ENCODE peak calls at places on chromosomes 1 and 21, in four cellular contexts. N is heart left ventricle; J is CD4-positive, alpha-beta memory T cell; G is uterus. Y is an unnamed sample.

GRCh38 chr1:160293020-160293968 is 8.4 kb upstream of the PEX19 start:
- DNase-seq in N (no peak), J (no peak), G (no peak), Y (no peak)

GRCh38 chr1:109151146-109151545 is 37.2 kb downstream of the ELAPOR1 start:
- DNase-seq in N (peak; percentile 62), J (no peak), G (no peak), Y (no peak)

GRCh38 chr1:230012742-230013141 is 54.3 kb upstream of the GALNT2 start:
- DNase-seq in N (no peak), J (no peak), G (no peak), Y (no peak)

GRCh38 chr1:234599617-234600417 is 10.2 kb downstream of the IRF2BP2 start:
- DNase-seq in N (peak; percentile 94), J (peak; percentile 82), G (peak; percentile 87), Y (peak; percentile 69)

GRCh38 chr1:117371436-117372151 is 4.3 kb downstream of the MAN1A2 start:
- DNase-seq in N (no peak), J (no peak), G (no peak), Y (no peak)

GRCh38 chr1:162175393-162175792 is 105.9 kb downstream of the NOS1AP start:
- DNase-seq in N (no peak), J (no peak), G (no peak), Y (no peak)

GRCh38 chr1:67691712-67692111 is 6.7 kb downstream of the GADD45A start:
- DNase-seq in N (no peak), J (no peak), G (no peak), Y (no peak)

GRCh38 chr21:45747802-45748445 is 104.4 kb downstream of the PCBP3 start:
- DNase-seq in N (no peak), J (no peak), G (no peak), Y (no peak)

GRCh38 chr1:6108937-6109636 is 63.4 kb downstream of the KCNAB2 start:
- DNase-seq in N (no peak), J (peak; percentile 28), G (no peak), Y (no peak)

GRCh38 chr21:41765393-41765950 is 1.4 kb downstream of the RIPK4 start:
- DNase-seq in N (no peak), J (no peak), G (no peak), Y (no peak)

GRCh38 chr1:204325944-204326343 is 33.8 kb downstream of the PLEKHA6 start:
- DNase-seq in N (no peak), J (no peak), G (no peak), Y (no peak)

GRCh38 chr1:116497660-116498059 is 73.2 kb downstream of the CD58 start:
- DNase-seq in N (no peak), J (no peak), G (no peak), Y (no peak)

GRCh38 chr1:17679856-17680255 is 75.3 kb upstream of the ACTL8 start:
- DNase-seq in N (no peak), J (no peak), G (no peak), Y (no peak)

GRCh38 chr21:33801424-33802405 is 113.9 kb downstream of the ATP5PO start:
- DNase-seq in N (no peak), J (no peak), G (no peak), Y (no peak)

GRCh38 chr1:39926820-39927219 is 25.1 kb upstream of the MYCL start:
- DNase-seq in N (no peak), J (no peak), G (no peak), Y (no peak)

GRCh38 chr1:1799716-1800115 is 21.4 kb upstream of the NADK start:
- DNase-seq in N (no peak), J (no peak), G (no peak), Y (no peak)

GRCh38 chr1:101739826-101740330 is 256.8 kb downstream of the OLFM3 start:
- DNase-seq in N (no peak), J (no peak), G (no peak), Y (no peak)

GRCh38 chr1:25022361-25023189 is 92.5 kb upstream of the RUNX3 start:
- DNase-seq in N (peak; percentile 71), J (peak; percentile 90), G (peak; percentile 33), Y (peak; percentile 97)

GRCh38 chr1:155175927-155176371 is 2.3 kb downstream of the TRIM46 start:
- DNase-seq in N (no peak), J (peak; percentile 13), G (peak; percentile 25), Y (no peak)

GRCh38 chr1:23984417-23985186 is 4.5 kb upstream of the SRSF10 start:
- DNase-seq in N (no peak), J (no peak), G (no peak), Y (no peak)

GRCh38 chr1:3017440-3018050 is 3.7 kb upstream of the ACTRT2 start:
- DNase-seq in N (no peak), J (no peak), G (peak; percentile 9), Y (no peak)

GRCh38 chr21:17688912-17689874 is 76.5 kb upstream of the BTG3 start:
- DNase-seq in N (peak; percentile 44), J (peak; percentile 52), G (peak; percentile 85), Y (peak; percentile 29)

GRCh38 chr1:232596666-232597303 is 33.1 kb downstream of the SIPA1L2 start:
- DNase-seq in N (no peak), J (no peak), G (peak; percentile 25), Y (no peak)

GRCh38 chr1:204705888-204706837 is 20.6 kb upstream of the LRRN2 start:
- DNase-seq in N (no peak), J (no peak), G (no peak), Y (no peak)

GRCh38 chr21:26850116-26850643 is 5.0 kb upstream of the ADAMTS1 start:
- DNase-seq in N (no peak), J (no peak), G (no peak), Y (no peak)

GRCh38 chr1:168643152-168643551 is 66.7 kb downstream of the XCL1 start:
- DNase-seq in N (no peak), J (no peak), G (no peak), Y (no peak)

GRCh38 chr1:100476736-100477135 is 61.2 kb upstream of the GPR88 start:
- DNase-seq in N (no peak), J (no peak), G (no peak), Y (no peak)

GRCh38 chr1:205262706-205263105 is 35.0 kb downstream of the TMCC2 start:
- DNase-seq in N (no peak), J (no peak), G (no peak), Y (no peak)

GRCh38 chr1:23718482-23718881 is 24.8 kb upstream of the ELOA start:
- DNase-seq in N (no peak), J (no peak), G (no peak), Y (no peak)

GRCh38 chr1:154141240-154141639 is 13.6 kb downstream of the NUP210L start:
- DNase-seq in N (no peak), J (no peak), G (peak; percentile 35), Y (no peak)

GRCh38 chr1:214427871-214428277 is 123.5 kb downstream of the PTPN14 start:
- DNase-seq in N (no peak), J (peak; percentile 73), G (no peak), Y (peak; percentile 26)

GRCh38 chr1:923131-923990 is at the start of gene SAMD11:
- DNase-seq in N (peak; percentile 85), J (peak; percentile 63), G (peak; percentile 87), Y (peak; percentile 50)

GRCh38 chr21:43982489-43983078 is 29.5 kb upstream of the TRAPPC10 start:
- DNase-seq in N (no peak), J (no peak), G (no peak), Y (no peak)

GRCh38 chr21:42088658-42089057 is 17.5 kb downstream of the UMODL1 start:
- DNase-seq in N (no peak), J (no peak), G (no peak), Y (no peak)

GRCh38 chr1:40421694-40422384 is 28.4 kb upstream of the ZFP69B start:
- DNase-seq in N (peak; percentile 31), J (no peak), G (no peak), Y (no peak)

GRCh38 chr1:153566414-153567371 is 1.0 kb upstream of the S100A2 start:
- DNase-seq in N (peak; percentile 99), J (peak; percentile 45), G (peak; percentile 93), Y (peak; percentile 70)

GRCh38 chr1:93597697-93598096 is 83.9 kb downstream of the BCAR3 start:
- DNase-seq in N (peak; percentile 71), J (no peak), G (no peak), Y (no peak)
- H3K36me3 ChIP-seq in N (no peaks in the 10 kb centered on the region), J (no peaks in the 10 kb centered on the region), G (no peaks in the 10 kb centered on the region), Y (no peaks in the 10 kb centered on the region)

GRCh38 chr1:7108251-7108650 is 323.0 kb downstream of the CAMTA1 start:
- DNase-seq in N (no peak), J (no peak), G (no peak), Y (no peak)

GRCh38 chr1:7107109-7107830 is 322.0 kb downstream of the CAMTA1 start:
- DNase-seq in N (no peak), J (no peak), G (no peak), Y (no peak)

GRCh38 chr1:7111855-7112254 is 326.6 kb downstream of the CAMTA1 start:
- DNase-seq in N (no peak), J (no peak), G (no peak), Y (no peak)

GRCh38 chr1:7110306-7110705 is 325.1 kb downstream of the CAMTA1 start:
- DNase-seq in N (no peak), J (no peak), G (no peak), Y (no peak)

DNA sequence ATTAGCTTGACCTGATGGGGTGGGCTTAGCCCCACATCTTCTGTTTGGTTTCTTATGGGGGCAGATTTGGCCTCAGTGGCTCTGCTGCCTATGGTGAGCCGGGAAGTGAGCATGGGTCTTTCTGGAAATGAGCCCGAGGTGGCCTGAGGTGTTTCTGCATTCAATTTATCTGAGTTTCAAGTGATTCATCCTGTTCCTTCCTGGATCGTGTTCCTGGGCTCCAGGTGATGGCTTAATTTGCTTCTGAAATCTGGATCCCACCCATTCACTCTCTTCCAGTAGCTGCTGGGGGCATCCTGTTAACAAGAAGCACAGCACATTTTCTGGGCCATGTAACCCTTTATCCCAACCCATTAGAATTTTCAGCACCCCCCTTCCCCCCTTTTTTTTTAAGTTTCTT is 324.6 kb downstream of the CAMTA1 start:
- DNase-seq in N (no peak), J (no peak), G (no peak), Y (no peak)
- H3K27ac ChIP-seq in N (no peak overlapping the region), J (no peak overlapping the region), G (no peak overlapping the region), Y (no peak overlapping the region)

GRCh38 chr1:9668080-9668479 is 16.5 kb downstream of the PIK3CD start:
- DNase-seq in N (no peak), J (no peak), G (no peak), Y (no peak)
- H3K4me3 ChIP-seq in N (no peak overlapping the region), J (no peak overlapping the region), G (no peak overlapping the region), Y (no peak overlapping the region)

GRCh38 chr1:15733218-15733725 is 2.8 kb upstream of the SLC25A34 start:
- DNase-seq in N (no peak), J (no peak), G (no peak), Y (no peak)

GRCh38 chr1:15734901-15735300 is 1.2 kb upstream of the SLC25A34 start:
- DNase-seq in N (no peak), J (no peak), G (peak; percentile 13), Y (no peak)

GRCh38 chr1:15733726-15734226 is 2.3 kb upstream of the SLC25A34 start:
- DNase-seq in N (no peak), J (no peak), G (no peak), Y (no peak)

GRCh38 chr1:15735304-15736034 is 589 bp upstream of the SLC25A34 start:
- DNase-seq in N (peak; percentile 56), J (no peak), G (peak; percentile 12), Y (no peak)

GRCh38 chr1:15734296-15734695 is 1.8 kb upstream of the SLC25A34 start:
- DNase-seq in N (no peak), J (no peak), G (no peak), Y (no peak)
- H3K36me3 ChIP-seq in N (peaks cover 37% of the 10 kb centered on the region), J (peaks cover 15% of the 10 kb centered on the region), G (no peaks in the 10 kb centered on the region), Y (peaks cover 48% of the 10 kb centered on the region)